ENCODE peak calls at places on chromosomes 13 and 19, in five cellular contexts. M is tibial nerve, Z is fibroblast of lung, J is GM10248, E is progenitor cell of endocrine pancreas. L is an unnamed sample.

GRCh38 chr19:33281296-33281926 is 20.9 kb downstream of the CEBPA start:
- DNase-seq in M (no peak), Z (no peak), J (no peak), E (no peak), L (no peak)

GRCh38 chr13:58592052-58592451 is 960.5 kb downstream of the PCDH17 start:
- DNase-seq in M (no peak), Z (no peak), J (no peak), E (no peak), L (no peak)

GRCh38 chr13:48585456-48585840 is 52.6 kb upstream of the RCBTB2 start:
- DNase-seq in M (no peak), Z (peak), J (no peak), E (no peak), L (no peak)

GRCh38 chr19:35021016-35021415 is 9.3 kb upstream of the SCN1B start:
- DNase-seq in M (no peak), Z (no peak), J (no peak), E (no peak), L (no peak)

GRCh38 chr13:86193281-86193680 is 394.1 kb upstream of the SLITRK6 start:
- DNase-seq in M (no peak), Z (no peak), J (no peak), E (peak), L (no peak)

GRCh38 chr19:18206018-18206417 is 2.2 kb upstream of the RAB3A start:
- DNase-seq in M (no peak), Z (no peak), J (no peak), E (no peak), L (no peak)

GRCh38 chr19:17240855-17241399 is 4.8 kb downstream of the NR2F6 start:
- DNase-seq in M (no peak), Z (no peak), J (no peak), E (no peak), L (no peak)

GRCh38 chr13:42804244-42804868 is 23.0 kb downstream of the FAM216B start:
- DNase-seq in M (no peak), Z (no peak), J (peak), E (no peak), L (no peak)

GRCh38 chr13:107376393-107377085 is 808.6 kb upstream of the ARGLU1 start:
- DNase-seq in M (no peak), Z (peak), J (no peak), E (no peak), L (no peak)

GRCh38 chr13:35672611-35673010 is 196.1 kb upstream of the MAB21L1 start:
- DNase-seq in M (no peak), Z (peak), J (no peak), E (no peak), L (no peak)

GRCh38 chr19:7815325-7815724 is 14.7 kb upstream of the EVI5L start:
- DNase-seq in M (no peak), Z (no peak), J (no peak), E (no peak), L (no peak)

GRCh38 chr19:7808108-7808507 is 21.9 kb upstream of the EVI5L start:
- DNase-seq in M (no peak), Z (no peak), J (no peak), E (no peak), L (no peak)

GRCh38 chr19:7806876-7807275 is 23.1 kb upstream of the EVI5L start:
- DNase-seq in M (no peak), Z (no peak), J (no peak), E (no peak), L (no peak)

GRCh38 chr19:7806234-7806633 is 23.8 kb upstream of the EVI5L start:
- DNase-seq in M (no peak), Z (no peak), J (no peak), E (no peak), L (no peak)

DNA sequence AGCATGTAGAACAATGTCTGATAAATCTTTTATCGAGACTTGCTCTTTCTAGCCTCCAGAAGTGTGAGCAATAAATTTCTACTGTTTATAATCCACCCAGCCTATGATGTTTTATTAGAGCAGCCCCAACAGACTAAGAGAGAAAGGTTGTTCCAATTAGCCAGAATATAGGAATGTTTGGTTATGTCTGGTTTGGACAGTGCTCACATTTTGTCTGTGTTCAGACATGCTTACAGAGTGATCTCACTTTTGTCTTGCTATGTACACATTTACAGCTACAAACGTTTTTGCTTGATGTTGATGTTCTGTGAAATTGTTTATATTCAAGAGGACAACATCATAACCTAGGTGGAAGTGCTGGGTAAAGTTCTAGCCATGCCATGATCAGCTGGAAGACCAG is 18.0 kb upstream of the EVI5L start:
- DNase-seq in M (no peak), Z (no peak), J (no peak), E (no peak), L (no peak)
- TF ChIP-seq CTCF in M (no peak), Z (no peak), J (no peak), E (no peak), L (no peak)

GRCh38 chr13:113084094-113084942 is 21.3 kb upstream of the F7 start:
- DNase-seq in M (no peak), Z (no peak), J (no peak), E (no peak), L (no peak)
- TF ChIP-seq CTCF in M (no peak), Z (peak), J (no peak), E (peak), L (peak)

GRCh38 chr19:9586764-9587163 is 2.5 kb upstream of the ZNF121 start:
- DNase-seq in M (peak), Z (peak), J (peak), E (peak), L (peak)
- TF ChIP-seq CTCF in M (peak), Z (peak), J (peak), E (peak), L (peak)

DNA sequence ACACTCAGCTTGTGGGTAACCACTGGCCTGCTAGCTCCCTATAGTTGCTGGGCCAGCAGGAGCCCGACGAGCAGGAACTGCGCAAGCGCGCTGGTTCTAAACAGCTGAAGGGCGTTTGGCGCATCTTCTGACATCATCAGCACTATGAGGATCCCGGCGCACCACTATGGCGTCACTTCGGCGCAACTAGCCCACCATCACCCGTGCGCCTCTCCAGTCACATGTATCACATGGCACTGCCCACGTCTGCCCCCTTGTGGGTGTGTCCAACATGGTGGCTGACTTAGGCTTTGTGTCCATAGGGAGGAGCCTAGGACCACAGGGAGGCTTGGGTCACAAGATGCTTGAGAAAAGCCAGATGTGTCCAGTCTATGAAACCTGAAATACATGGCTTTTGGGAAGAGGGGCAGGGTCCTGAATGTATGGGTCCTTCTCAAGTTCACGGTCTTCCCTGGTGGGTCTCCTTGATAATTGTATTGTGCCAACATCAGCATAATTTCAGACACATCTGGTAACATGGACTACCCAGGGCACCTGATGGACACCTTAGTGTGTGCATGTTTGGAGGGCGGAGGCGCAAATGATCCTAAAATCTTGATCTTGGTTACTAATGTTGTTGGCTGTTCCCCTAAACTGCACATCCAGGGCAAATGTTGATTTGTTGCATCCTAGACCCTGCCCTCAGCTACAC is 18.0 kb downstream of the KLK4 start:
- DNase-seq in M (no peak), Z (no peak), J (no peak), E (no peak), L (no peak)
- TF ChIP-seq CTCF in M (no peak), Z (no peak), J (no peak), E (no peak), L (no peak)

DNA sequence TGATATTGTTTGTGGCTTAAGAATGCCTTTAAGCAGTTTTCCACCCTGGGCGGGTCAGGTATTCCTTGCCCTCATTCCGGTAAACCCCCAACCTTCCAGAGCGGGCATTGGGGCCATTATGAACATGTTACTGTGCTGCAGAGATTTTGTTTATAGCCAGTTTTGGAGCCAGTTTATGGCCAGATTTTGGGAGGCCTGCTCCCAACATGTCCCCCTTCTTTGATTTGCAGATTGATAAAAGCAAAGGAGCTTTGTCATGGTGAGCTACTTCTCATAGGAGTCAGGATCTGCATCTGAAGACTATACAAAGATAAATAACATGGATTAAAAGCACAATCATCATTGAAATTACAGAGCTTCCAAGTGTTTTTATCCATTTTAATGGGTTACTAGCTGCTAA is 36.9 kb upstream of the ZNF562 start:
- DNase-seq in M (no peak), Z (no peak), J (no peak), E (no peak), L (no peak)
- TF ChIP-seq CTCF in M (no peak), Z (no peak), J (no peak), E (no peak), L (no peak)

GRCh38 chr13:100493418-100493817 is 95.2 kb downstream of the GGACT start:
- DNase-seq in M (no peak), Z (peak), J (no peak), E (no peak), L (no peak)

GRCh38 chr13:100495455-100495854 is 93.1 kb downstream of the GGACT start:
- DNase-seq in M (no peak), Z (no peak), J (no peak), E (no peak), L (no peak)

GRCh38 chr13:100497394-100497793 is 91.2 kb downstream of the GGACT start:
- DNase-seq in M (no peak), Z (peak), J (no peak), E (no peak), L (no peak)
- TF ChIP-seq CTCF in M (no peak), Z (no peak), J (no peak), E (no peak), L (no peak)

GRCh38 chr19:14411161-14411560 is 8.0 kb downstream of the DDX39A start:
- DNase-seq in M (no peak), Z (no peak), J (peak), E (no peak), L (no peak)
- TF ChIP-seq CTCF in M (no peak), Z (no peak), J (no peak), E (no peak), L (no peak)

GRCh38 chr19:48182434-48182833 is 12.0 kb downstream of the ZSWIM9 start:
- DNase-seq in M (no peak), Z (no peak), J (no peak), E (no peak), L (no peak)
- TF ChIP-seq CTCF in M (no peak), Z (no peak), J (no peak), E (no peak), L (no peak)

DNA sequence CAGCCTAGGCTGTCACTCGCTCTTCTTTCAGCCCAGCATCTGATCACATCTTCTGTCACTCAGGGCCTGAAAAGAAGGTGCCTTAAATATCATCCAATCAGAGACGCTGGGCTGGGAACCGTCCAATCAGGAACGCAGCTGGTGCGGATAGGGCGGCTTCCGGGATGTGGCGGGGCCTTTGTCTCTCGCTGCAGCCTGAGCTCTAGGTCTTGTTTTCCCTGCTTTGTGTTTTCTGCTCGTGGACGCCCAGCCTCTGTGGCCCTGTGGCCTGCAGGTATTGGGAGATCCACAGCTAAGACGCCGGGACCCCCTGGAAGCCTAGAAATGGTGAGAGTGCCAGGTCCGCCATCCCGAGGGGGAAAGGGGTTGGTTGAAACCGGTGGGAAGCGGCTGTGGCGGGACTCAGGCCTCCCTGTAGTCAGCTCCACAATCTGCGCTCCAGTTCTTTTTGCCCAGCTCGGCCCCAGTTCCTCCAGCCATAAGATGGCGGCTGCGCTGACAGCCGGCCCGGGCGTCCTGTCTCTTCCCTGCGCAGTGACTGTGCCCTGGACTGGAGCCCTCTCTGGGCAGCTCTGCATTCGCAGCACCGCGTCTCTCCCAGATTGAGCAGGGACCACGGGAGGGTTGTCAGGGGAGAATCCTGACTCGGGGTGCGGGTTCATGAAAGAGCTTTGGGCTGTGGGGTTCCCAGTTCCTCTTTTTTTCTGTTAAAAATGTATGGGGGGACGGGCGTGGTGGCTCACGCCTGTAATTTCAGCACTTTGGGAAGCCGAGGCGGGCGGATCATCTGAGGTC is at the start of gene ZNF85:
- DNase-seq in M (peak), Z (peak), J (peak), E (peak), L (peak)
- TF ChIP-seq CTCF in M (no peak), Z (no peak), J (no peak), E (no peak), L (no peak)

GRCh38 chr13:79458436-79458835 is 22.5 kb upstream of the NDFIP2 start:
- DNase-seq in M (no peak), Z (peak), J (no peak), E (no peak), L (no peak)

GRCh38 chr13:79463604-79464003 is 17.4 kb upstream of the NDFIP2 start:
- DNase-seq in M (no peak), Z (no peak), J (no peak), E (no peak), L (no peak)

GRCh38 chr13:79459906-79460305 is 21.0 kb upstream of the NDFIP2 start:
- DNase-seq in M (no peak), Z (peak), J (no peak), E (no peak), L (no peak)

GRCh38 chr13:79466852-79467251 is 14.1 kb upstream of the NDFIP2 start:
- DNase-seq in M (no peak), Z (no peak), J (no peak), E (no peak), L (no peak)

GRCh38 chr13:79462895-79463294 is 18.1 kb upstream of the NDFIP2 start:
- DNase-seq in M (no peak), Z (no peak), J (no peak), E (no peak), L (no peak)
- TF ChIP-seq CTCF in M (no peak), Z (no peak), J (no peak), E (no peak), L (no peak)

L was measured in endothelial cell.